ENCODE peak calls at places on chromosomes 12 and 14, in seven cellular contexts. F, W, B, Y, Z, C and D are unnamed samples. For H3K27me3, the result is how much of the 10 kb centered on the place peaks cover.

GRCh38 chr12:122021193-122021821 is 377 bp upstream of the BCL7A start:
- DNase-seq in Y (no peak), C (peak), W (no peak), F (peak), B (no peak), Z (no peak), D (no peak)

GRCh38 chr14:59017285-59017965 is 171.0 kb upstream of the DAAM1 start:
- DNase-seq in Y (no peak), F (no peak), C (no peak), Z (no peak), W (no peak), B (no peak), D (no peak)

GRCh38 chr12:51921017-51921725 is 13.9 kb downstream of the ACVRL1 start:
- DNase-seq in W (no peak), B (peak), Z (no peak), F (peak), C (no peak), Y (no peak), D (no peak)

GRCh38 chr14:65834051-65834450 is 421.5 kb downstream of the FUT8 start:
- DNase-seq in C (no peak), Z (no peak), W (no peak), F (no peak), B (no peak), Y (no peak), D (no peak)

GRCh38 chr12:22121224-22121623 is 75.2 kb downstream of the CMAS start:
- DNase-seq in Z (no peak), Y (no peak), C (no peak), B (peak), F (no peak), W (no peak), D (no peak)

GRCh38 chr14:92914087-92914656 is 8.8 kb upstream of the CHGA start:
- DNase-seq in C (no peak), B (no peak), Y (peak), F (no peak), Z (no peak), W (peak), D (no peak)

GRCh38 chr12:124754949-124755800 is 108.5 kb downstream of the SCARB1 start:
- DNase-seq in F (peak), Z (peak), Y (peak), B (peak), W (peak), C (peak), D (no peak)

GRCh38 chr12:109732321-109733305 is 19.0 kb downstream of the FAM222A start:
- DNase-seq in F (peak), Y (no peak), C (peak), B (peak), Z (peak), W (peak), D (no peak)

GRCh38 chr12:31117203-31118011 is 43.7 kb downstream of the DDX11 start:
- DNase-seq in C (peak), Y (peak), Z (no peak), F (peak), W (no peak), B (no peak), D (no peak)

GRCh38 chr14:75126679-75127473 is at the start of gene NEK9:
- DNase-seq in Y (peak), B (peak), W (peak), Z (peak), F (peak), C (peak), D (no peak)

GRCh38 chr12:4153343-4153892 is 120.1 kb upstream of the CCND2 start:
- DNase-seq in W (no peak), B (no peak), Z (no peak), Y (no peak), F (no peak), C (no peak), D (no peak)

GRCh38 chr12:94023879-94024278 is 124.5 kb upstream of the PLXNC1 start:
- DNase-seq in B (no peak), F (no peak), Z (no peak), W (no peak), Y (no peak), C (no peak), D (no peak)

GRCh38 chr12:9798008-9798619 is 29.2 kb upstream of the KLRF1 start:
- DNase-seq in F (no peak), W (no peak), C (peak), Z (no peak), B (no peak), Y (peak), D (peak)

GRCh38 chr14:54189358-54190354 is 207.2 kb upstream of the CDKN3 start:
- DNase-seq in B (no peak), Z (no peak), W (no peak), F (no peak), C (no peak), Y (peak), D (peak)

GRCh38 chr12:10388611-10389010 is 1.2 kb downstream of the KLRK1 start:
- DNase-seq in Y (no peak), B (no peak), W (no peak), C (no peak), Z (no peak), F (no peak), D (no peak)

GRCh38 chr12:27711312-27711682 is 665 bp downstream of the MRPS35 start:
- DNase-seq in Z (no peak), C (no peak), Y (no peak), W (no peak), B (no peak), F (no peak), D (no peak)

GRCh38 chr12:122473543-122474323 is 27.0 kb downstream of the ZCCHC8 start:
- DNase-seq in W (no peak), C (no peak), Y (peak), B (peak), Z (no peak), F (no peak), D (no peak)

GRCh38 chr12:26678697-26679660 is 154.0 kb downstream of the ITPR2 start:
- DNase-seq in C (no peak), Z (no peak), Y (no peak), F (no peak), B (no peak), W (no peak), D (no peak)

GRCh38 chr12:27177716-27178115 is 66.4 kb upstream of the STK38L start:
- DNase-seq in W (no peak), C (no peak), B (no peak), Z (no peak), F (no peak), Y (peak), D (peak)

GRCh38 chr14:29906256-29906885 is 21.3 kb downstream of the PRKD1 start:
- DNase-seq in W (peak), Z (no peak), Y (peak), B (no peak), C (peak), F (no peak), D (peak)

GRCh38 chr12:32566663-32567634 is 112.2 kb upstream of the DNM1L start:
- DNase-seq in W (peak), Y (no peak), F (no peak), Z (no peak), C (no peak), B (no peak), D (no peak)

GRCh38 chr12:32494676-32495075 is 95.3 kb downstream of the FGD4 start:
- DNase-seq in F (no peak), B (no peak), Z (no peak), Y (no peak), W (no peak), C (no peak), D (no peak)

GRCh38 chr12:109358154-109358869 is 10.6 kb downstream of the MYO1H start:
- DNase-seq in Y (peak), C (no peak), Z (no peak), B (no peak), F (no peak), W (no peak), D (no peak)

GRCh38 chr14:96574633-96575191 is 72.5 kb downstream of the PAPOLA start:
- DNase-seq in F (no peak), Y (peak), B (no peak), C (peak), W (peak), Z (no peak), D (no peak)

GRCh38 chr12:3320881-3321509 is 170.0 kb upstream of the PRMT8 start:
- DNase-seq in Y (no peak), F (no peak), Z (no peak), W (no peak), B (no peak), C (peak), D (no peak)

GRCh38 chr12:3086729-3087323 is 9.6 kb downstream of the TSPAN9 start:
- DNase-seq in B (peak), Z (no peak), F (no peak), W (no peak), C (no peak), Y (no peak), D (no peak)

DNA sequence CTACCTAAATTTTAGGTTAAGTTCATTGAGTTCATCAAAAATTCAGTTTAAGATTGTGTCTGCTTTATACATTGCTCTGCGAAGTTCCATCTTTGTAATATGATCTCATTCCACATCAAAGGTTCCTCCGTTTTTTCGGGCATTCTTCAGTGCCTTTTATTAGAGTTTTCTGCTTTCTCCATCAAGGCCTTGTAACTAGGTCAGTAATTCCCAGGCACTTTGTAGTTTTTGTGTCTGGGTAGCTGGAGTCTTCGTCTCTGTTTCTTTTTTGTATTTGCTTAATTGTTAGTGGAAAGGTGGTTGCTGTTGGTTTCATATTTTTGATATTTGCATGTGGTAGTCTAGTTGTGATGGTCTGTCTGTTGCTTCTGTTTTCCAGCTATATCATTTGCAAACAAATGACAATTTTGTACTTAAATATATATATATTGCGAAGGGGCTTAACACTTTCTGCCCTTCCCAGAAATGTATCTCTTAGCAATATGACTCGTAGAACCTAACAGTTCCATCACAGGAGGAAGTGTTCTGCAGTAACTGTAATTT is 88.6 kb upstream of the DYNC1H1 start:
- DNase-seq in C (no peak), Y (no peak), B (no peak), Z (no peak), F (no peak), W (no peak), D (no peak)
- H3K4me3 ChIP-seq in C (no peak), Y (no peak), B (no peak), Z (no peak), F (no peak), W (no peak), D (no peak)

DNA sequence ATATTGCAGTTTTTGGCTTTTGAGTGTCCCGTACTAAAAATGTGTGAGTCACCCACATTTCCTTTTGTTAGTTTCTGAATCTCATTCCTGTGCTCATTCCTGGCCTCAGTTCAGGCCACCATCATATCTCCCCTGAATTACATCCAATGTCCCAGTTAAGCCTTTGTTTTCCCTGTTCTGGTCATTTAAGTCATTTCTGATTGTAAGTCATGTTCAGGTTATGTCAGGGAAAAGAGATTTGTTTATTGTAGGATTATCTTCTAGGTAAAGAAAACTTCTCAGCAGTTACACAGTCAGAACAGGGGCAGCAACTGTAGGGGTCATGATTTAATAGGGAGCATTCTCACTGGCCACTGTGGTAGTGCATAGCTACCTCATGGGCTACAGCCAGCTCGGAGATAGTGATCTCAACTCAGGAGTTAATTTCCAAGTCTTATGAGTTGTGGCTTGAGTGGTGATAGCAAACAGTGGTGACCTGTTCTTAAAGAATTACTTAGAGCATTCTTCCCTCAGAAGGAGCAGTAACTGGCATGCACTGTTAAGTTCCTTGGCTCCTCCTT is 6.7 kb downstream of the DDX47 start:
- DNase-seq in C (no peak), Y (peak), Z (peak), W (no peak), B (no peak), F (no peak), D (peak)
- TF ChIP-seq CTCF in C (no peak), Y (no peak), Z (no peak), W (no peak), B (no peak), F (no peak), D (no peak)

GRCh38 chr14:106039400-106039799 is 513.0 kb downstream of the TMEM121 start:
- DNase-seq in C (peak), Z (no peak), Y (no peak), W (no peak), F (no peak), B (no peak), D (no peak)
- H3K27me3 ChIP-seq in C (under half), Z (under half), Y (under half), W (under half), F (under half), B (under half), D (under half)

GRCh38 chr12:104280111-104280510 is 23.4 kb upstream of the EID3 start:
- DNase-seq in F (no peak), C (no peak), W (no peak), Z (no peak), Y (no peak), B (no peak), D (no peak)

GRCh38 chr12:104281636-104282035 is 21.9 kb upstream of the EID3 start:
- DNase-seq in W (no peak), C (no peak), Z (no peak), F (no peak), B (no peak), Y (no peak), D (no peak)

GRCh38 chr12:104280703-104281458 is 22.7 kb upstream of the EID3 start:
- DNase-seq in B (no peak), F (no peak), Y (peak), W (peak), C (no peak), Z (no peak), D (no peak)

GRCh38 chr12:104279164-104279563 is 24.4 kb upstream of the EID3 start:
- DNase-seq in C (no peak), F (no peak), B (no peak), Z (no peak), W (no peak), Y (no peak), D (no peak)

DNA sequence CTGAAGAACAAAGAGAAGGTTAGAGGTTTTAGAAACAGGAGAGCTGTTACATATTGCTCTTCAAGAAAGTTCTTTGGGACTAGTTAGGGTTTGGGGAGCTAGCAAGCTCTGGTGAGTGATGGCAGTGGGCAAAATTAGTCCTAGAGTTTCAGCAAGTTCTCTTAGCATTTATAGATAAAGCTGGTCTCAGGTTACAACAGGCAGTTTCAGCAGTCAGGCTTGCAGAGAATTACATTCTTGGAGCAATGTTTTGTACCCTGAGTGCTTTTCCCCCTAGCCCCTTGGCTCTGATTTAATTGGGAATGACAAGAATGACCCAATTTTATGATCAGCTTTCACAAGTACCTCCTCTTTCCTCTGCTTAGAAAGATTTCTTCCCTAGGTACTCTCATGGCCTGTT is 21.4 kb upstream of the EID3 start:
- DNase-seq in Z (no peak), F (no peak), B (no peak), C (no peak), Y (peak), W (no peak), D (no peak)
- H3K4me3 ChIP-seq in Z (no peak), F (no peak), B (no peak), C (no peak), Y (no peak), W (no peak), D (no peak)

DNA sequence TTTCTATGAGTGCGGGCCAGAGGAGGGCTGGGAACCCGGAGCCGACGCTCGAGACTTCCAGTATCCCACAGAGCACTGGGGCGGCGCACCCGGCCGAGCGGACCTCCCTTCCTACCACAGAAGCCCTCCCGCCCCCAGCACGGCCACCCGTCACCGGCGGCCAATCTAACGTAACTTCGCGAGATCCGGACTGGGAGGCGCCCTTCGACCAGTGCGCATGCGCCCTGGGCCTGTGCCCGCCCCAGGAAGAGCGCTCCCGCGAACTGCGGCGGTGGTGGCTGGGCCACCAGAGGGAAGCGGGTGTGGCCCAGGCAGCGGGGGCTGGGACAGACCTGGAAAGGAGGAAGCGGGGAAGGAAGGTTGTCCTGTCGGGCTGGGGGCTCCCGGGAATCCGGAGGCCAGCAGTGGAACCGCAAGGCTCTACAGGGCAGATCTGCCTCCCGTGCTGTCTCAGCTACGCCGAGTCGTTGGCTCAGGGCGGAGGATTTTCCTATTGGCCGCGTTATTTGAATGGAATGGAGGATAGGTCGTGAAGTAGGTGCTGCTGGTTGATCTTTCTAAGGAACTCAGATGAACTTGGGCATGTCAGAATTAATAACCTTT is at the start of gene PPP1R12A:
- DNase-seq in Y (peak), B (peak), C (peak), W (peak), F (peak), Z (peak), D (peak)
- TF ChIP-seq CTCF in Y (no peak), B (peak), C (no peak), W (no peak), F (peak), Z (no peak), D (no peak)

GRCh38 chr14:69484444-69485113 is at the start of gene PLEKHD1:
- DNase-seq in C (no peak), Z (no peak), Y (no peak), W (no peak), F (no peak), B (no peak), D (no peak)
- H3K27me3 ChIP-seq in C (under half), Z (under half), Y (half or more), W (under half), F (half or more), B (under half), D (under half)

GRCh38 chr12:46177842-46178608 is 90.8 kb downstream of the SLC38A1 start:
- DNase-seq in W (no peak), B (no peak), Y (no peak), C (no peak), Z (no peak), F (no peak), D (no peak)

GRCh38 chr12:46174919-46175318 is 93.9 kb downstream of the SLC38A1 start:
- DNase-seq in Z (no peak), B (no peak), F (no peak), W (no peak), C (no peak), Y (no peak), D (no peak)

GRCh38 chr12:46179693-46180452 is 89.0 kb downstream of the SLC38A1 start:
- DNase-seq in F (no peak), Z (no peak), C (no peak), Y (no peak), B (no peak), W (no peak), D (no peak)

GRCh38 chr12:46174061-46174662 is 94.7 kb downstream of the SLC38A1 start:
- DNase-seq in C (no peak), F (no peak), Y (no peak), Z (no peak), W (no peak), B (no peak), D (no peak)

DNA sequence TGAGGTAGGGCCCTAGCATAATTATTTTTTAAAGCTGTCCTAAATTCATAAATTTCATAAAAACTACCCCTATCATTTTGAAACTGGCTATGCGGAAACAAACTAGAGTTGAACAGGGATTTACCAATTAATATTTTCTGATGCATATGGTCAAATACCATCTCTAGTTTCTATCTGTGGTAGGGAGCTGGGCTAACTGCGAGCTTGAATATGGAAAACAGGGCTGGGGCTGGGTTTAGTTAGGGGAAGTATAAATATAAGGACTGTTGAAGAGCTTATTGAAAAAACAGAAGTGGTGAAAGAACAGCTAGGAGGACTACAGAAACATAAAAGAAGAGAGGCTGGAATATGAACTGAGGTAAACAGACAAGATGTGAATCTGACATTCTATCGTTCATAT is 91.8 kb downstream of the SLC38A1 start:
- DNase-seq in Z (no peak), C (no peak), F (no peak), Y (no peak), B (no peak), W (no peak), D (no peak)
- H3K4me3 ChIP-seq in Z (no peak), C (no peak), F (no peak), Y (no peak), B (no peak), W (no peak), D (no peak)

DNA sequence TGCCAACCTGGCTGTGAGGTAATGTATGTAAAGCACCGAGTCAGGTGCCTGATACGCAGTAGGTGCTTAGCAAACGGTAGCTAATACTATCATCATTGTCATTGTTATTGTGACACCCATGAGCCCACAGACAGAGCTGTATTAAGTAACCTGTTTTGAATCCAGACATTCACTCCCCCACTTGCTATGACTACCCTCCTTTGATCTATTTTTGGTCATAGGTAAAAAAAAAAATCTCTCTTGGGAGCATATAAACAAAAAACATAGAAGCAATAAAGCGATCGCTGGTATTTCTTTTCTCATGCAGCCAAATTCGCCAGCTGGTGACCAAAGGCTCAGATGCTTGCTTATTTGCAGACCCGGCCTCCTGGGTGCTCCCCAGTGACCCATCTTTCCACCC is 330.2 kb downstream of the DPF3 start:
- DNase-seq in F (no peak), Z (no peak), W (no peak), Y (no peak), B (no peak), C (no peak), D (no peak)
- TF ChIP-seq CTCF in F (no peak), Z (no peak), W (no peak), Y (no peak), B (no peak), C (no peak), D (no peak)

DNA sequence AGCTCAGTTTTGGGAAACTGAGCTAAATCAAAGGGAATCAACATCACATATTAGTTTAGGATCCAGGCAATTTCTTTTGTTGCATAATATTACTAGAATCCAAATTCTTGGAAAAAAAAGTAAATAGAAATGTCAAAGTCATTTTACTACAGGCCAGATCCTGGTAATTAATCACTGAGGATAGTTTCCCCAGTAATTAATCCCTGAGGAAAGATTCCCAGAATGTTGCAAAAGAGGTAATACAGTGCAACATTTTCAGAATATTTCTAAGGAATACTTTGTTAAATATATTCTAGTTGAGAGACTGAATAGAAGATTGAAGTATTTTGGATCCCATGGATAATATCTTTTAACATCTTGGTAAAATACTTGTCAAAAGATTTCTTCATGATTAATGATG is 207.0 kb upstream of the GARIN2 start:
- DNase-seq in W (no peak), Z (no peak), C (no peak), Y (no peak), B (no peak), F (no peak), D (no peak)
- H3K27me3 ChIP-seq in W (under half), Z (under half), C (under half), Y (under half), B (under half), F (under half), D (under half)